ENCODE peak calls at places on chromosomes 16 and 17, in eight cellular contexts. One of them, this sample, is unnamed.

GRCh38 chr16:66441586-66442375 is 14.7 kb downstream of the BEAN1 start:
- DNase-seq in neural progenitor cell: no peak
- DNase-seq in left lung: no peak
- DNase-seq in dorsolateral prefrontal cortex: no peak
- DNase-seq in right lobe of liver: no peak
- DNase-seq in endodermal cell: peak; percentile 36
- DNase-seq in transverse colon: no peak
- DNase-seq in CD8-positive, alpha-beta memory T cell: no peak
- DNase-seq in this sample: no peak

GRCh38 chr17:2943971-2944370 is 119.4 kb downstream of the OR1D5 start:
- DNase-seq in dorsolateral prefrontal cortex: no peak
- DNase-seq in left lung: no peak
- DNase-seq in neural progenitor cell: no peak
- DNase-seq in right lobe of liver: no peak
- DNase-seq in CD8-positive, alpha-beta memory T cell: no peak
- DNase-seq in transverse colon: no peak
- DNase-seq in endodermal cell: peak; percentile 23
- DNase-seq in this sample: no peak

GRCh38 chr17:15287533-15288267 is 22.6 kb upstream of the PMP22 start:
- DNase-seq in endodermal cell: peak; percentile 8
- DNase-seq in left lung: no peak
- DNase-seq in right lobe of liver: no peak
- DNase-seq in neural progenitor cell: no peak
- DNase-seq in dorsolateral prefrontal cortex: no peak
- DNase-seq in transverse colon: no peak
- DNase-seq in CD8-positive, alpha-beta memory T cell: no peak
- DNase-seq in this sample: no peak

GRCh38 chr16:84732674-84733352 is 33.0 kb downstream of the USP10 start:
- DNase-seq in CD8-positive, alpha-beta memory T cell: no peak
- DNase-seq in endodermal cell: no peak
- DNase-seq in neural progenitor cell: no peak
- DNase-seq in right lobe of liver: no peak
- DNase-seq in dorsolateral prefrontal cortex: no peak
- DNase-seq in left lung: no peak
- DNase-seq in transverse colon: no peak
- DNase-seq in this sample: no peak

GRCh38 chr16:5722220-5722619 is 624.6 kb upstream of the EEF2KMT start:
- DNase-seq in left lung: no peak
- DNase-seq in dorsolateral prefrontal cortex: no peak
- DNase-seq in right lobe of liver: no peak
- DNase-seq in endodermal cell: no peak
- DNase-seq in CD8-positive, alpha-beta memory T cell: no peak
- DNase-seq in neural progenitor cell: no peak
- DNase-seq in transverse colon: no peak
- DNase-seq in this sample: no peak

GRCh38 chr16:14309906-14310305 is 238.8 kb downstream of the MRTFB start:
- DNase-seq in endodermal cell: peak; percentile 64
- DNase-seq in neural progenitor cell: no peak
- DNase-seq in CD8-positive, alpha-beta memory T cell: no peak
- DNase-seq in left lung: no peak
- DNase-seq in transverse colon: no peak
- DNase-seq in right lobe of liver: no peak
- DNase-seq in dorsolateral prefrontal cortex: no peak
- DNase-seq in this sample: no peak

GRCh38 chr16:61237804-61238485 is 798.3 kb downstream of the CDH8 start:
- DNase-seq in left lung: no peak
- DNase-seq in transverse colon: no peak
- DNase-seq in endodermal cell: no peak
- DNase-seq in dorsolateral prefrontal cortex: no peak
- DNase-seq in right lobe of liver: no peak
- DNase-seq in CD8-positive, alpha-beta memory T cell: no peak
- DNase-seq in neural progenitor cell: peak; percentile 37
- DNase-seq in this sample: no peak

GRCh38 chr16:69796285-69797118 is 34.4 kb downstream of the WWP2 start:
- DNase-seq in dorsolateral prefrontal cortex: no peak
- DNase-seq in left lung: no peak
- DNase-seq in transverse colon: peak; percentile 25
- DNase-seq in CD8-positive, alpha-beta memory T cell: no peak
- DNase-seq in right lobe of liver: no peak
- DNase-seq in neural progenitor cell: peak; percentile 80
- DNase-seq in endodermal cell: peak; percentile 70
- DNase-seq in this sample: peak; percentile 42

GRCh38 chr17:19414396-19415280 is 3.6 kb downstream of the RNF112 start:
- DNase-seq in left lung: no peak
- DNase-seq in endodermal cell: peak; percentile 53
- DNase-seq in transverse colon: no peak
- DNase-seq in dorsolateral prefrontal cortex: no peak
- DNase-seq in neural progenitor cell: no peak
- DNase-seq in right lobe of liver: no peak
- DNase-seq in CD8-positive, alpha-beta memory T cell: no peak
- DNase-seq in this sample: no peak

GRCh38 chr17:57612202-57613071 is 132.7 kb downstream of the CCDC182 start:
- DNase-seq in endodermal cell: peak; percentile 91
- DNase-seq in left lung: no peak
- DNase-seq in transverse colon: no peak
- DNase-seq in right lobe of liver: no peak
- DNase-seq in dorsolateral prefrontal cortex: peak; percentile 21
- DNase-seq in neural progenitor cell: peak; percentile 70
- DNase-seq in CD8-positive, alpha-beta memory T cell: peak; percentile 24
- DNase-seq in this sample: no peak

GRCh38 chr16:25868041-25868600 is 176.4 kb downstream of the HS3ST4 start:
- DNase-seq in dorsolateral prefrontal cortex: peak; percentile 49
- DNase-seq in neural progenitor cell: no peak
- DNase-seq in right lobe of liver: no peak
- DNase-seq in endodermal cell: no peak
- DNase-seq in transverse colon: no peak
- DNase-seq in CD8-positive, alpha-beta memory T cell: no peak
- DNase-seq in left lung: no peak
- DNase-seq in this sample: no peak

GRCh38 chr17:63946440-63947363 is 14.6 kb upstream of the CD79B start:
- DNase-seq in left lung: peak; percentile 84
- DNase-seq in endodermal cell: peak; percentile 90
- DNase-seq in CD8-positive, alpha-beta memory T cell: peak; percentile 46
- DNase-seq in neural progenitor cell: peak; percentile 78
- DNase-seq in right lobe of liver: peak; percentile 55
- DNase-seq in transverse colon: peak; percentile 54
- DNase-seq in dorsolateral prefrontal cortex: no peak
- DNase-seq in this sample: no peak

GRCh38 chr17:43349142-43349541 is 49.7 kb upstream of the ARL4D start:
- DNase-seq in neural progenitor cell: no peak
- DNase-seq in transverse colon: no peak
- DNase-seq in right lobe of liver: no peak
- DNase-seq in endodermal cell: peak; percentile 71
- DNase-seq in dorsolateral prefrontal cortex: no peak
- DNase-seq in CD8-positive, alpha-beta memory T cell: no peak
- DNase-seq in left lung: no peak
- DNase-seq in this sample: no peak

GRCh38 chr17:17183744-17184143 is 22.4 kb downstream of the PLD6 start:
- DNase-seq in dorsolateral prefrontal cortex: no peak
- DNase-seq in endodermal cell: no peak
- DNase-seq in transverse colon: no peak
- DNase-seq in right lobe of liver: no peak
- DNase-seq in left lung: no peak
- DNase-seq in neural progenitor cell: no peak
- DNase-seq in CD8-positive, alpha-beta memory T cell: no peak
- DNase-seq in this sample: no peak

GRCh38 chr17:35087731-35088646 is 24.5 kb upstream of the RFFL start:
- DNase-seq in CD8-positive, alpha-beta memory T cell: peak; percentile 12
- DNase-seq in right lobe of liver: peak; percentile 69
- DNase-seq in endodermal cell: peak; percentile 87
- DNase-seq in dorsolateral prefrontal cortex: peak; percentile 75
- DNase-seq in left lung: peak; percentile 90
- DNase-seq in neural progenitor cell: no peak
- DNase-seq in transverse colon: peak; percentile 72
- DNase-seq in this sample: no peak

GRCh38 chr17:76672270-76672851 is 28.8 kb upstream of the ST6GALNAC1 start:
- DNase-seq in transverse colon: peak; percentile 39
- DNase-seq in CD8-positive, alpha-beta memory T cell: no peak
- DNase-seq in left lung: no peak
- DNase-seq in dorsolateral prefrontal cortex: no peak
- DNase-seq in neural progenitor cell: no peak
- DNase-seq in endodermal cell: no peak
- DNase-seq in right lobe of liver: no peak
- DNase-seq in this sample: no peak

DNA sequence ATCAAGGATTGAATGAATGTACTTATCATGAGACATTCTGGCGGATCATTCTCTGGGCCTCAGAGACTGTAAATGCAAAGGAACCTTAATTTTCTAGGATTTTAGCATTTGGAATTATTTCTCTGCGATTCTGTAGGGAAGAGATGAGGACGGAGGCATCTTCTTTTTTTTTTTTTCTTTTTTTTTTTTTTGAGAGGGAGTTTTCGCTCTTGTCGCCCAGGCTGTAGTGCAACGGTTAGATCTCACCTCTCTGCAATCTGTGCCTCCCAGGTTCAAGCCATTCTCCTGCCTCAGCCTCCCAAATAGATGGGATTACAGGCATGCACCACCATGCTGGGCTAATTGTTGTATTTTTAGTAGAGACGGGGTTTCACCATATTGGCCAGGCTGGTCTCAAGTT is 2.1 kb downstream of the ITGAL start:
- DNase-seq in dorsolateral prefrontal cortex: no peak
- DNase-seq in right lobe of liver: no peak
- DNase-seq in left lung: no peak
- DNase-seq in transverse colon: no peak
- DNase-seq in neural progenitor cell: no peak
- DNase-seq in CD8-positive, alpha-beta memory T cell: no peak
- DNase-seq in endodermal cell: no peak
- DNase-seq in this sample: no peak
- H3K27ac ChIP-seq in dorsolateral prefrontal cortex: no peak overlapping the region
- H3K27ac ChIP-seq in right lobe of liver: no peak overlapping the region
- H3K27ac ChIP-seq in left lung: no peak overlapping the region
- H3K27ac ChIP-seq in transverse colon: no peak overlapping the region
- H3K27ac ChIP-seq in neural progenitor cell: no peak overlapping the region
- H3K27ac ChIP-seq in CD8-positive, alpha-beta memory T cell: peak overlapping the region; percentile 74
- H3K27ac ChIP-seq in endodermal cell: no peak overlapping the region
- H3K27ac ChIP-seq in this sample: no peak overlapping the region

GRCh38 chr17:47170710-47171109 is 18.4 kb downstream of the CDC27 start:
- DNase-seq in neural progenitor cell: no peak
- DNase-seq in right lobe of liver: no peak
- DNase-seq in CD8-positive, alpha-beta memory T cell: no peak
- DNase-seq in dorsolateral prefrontal cortex: no peak
- DNase-seq in endodermal cell: no peak
- DNase-seq in transverse colon: no peak
- DNase-seq in left lung: no peak
- DNase-seq in this sample: no peak
- H3K27ac ChIP-seq in neural progenitor cell: no peak overlapping the region
- H3K27ac ChIP-seq in right lobe of liver: no peak overlapping the region
- H3K27ac ChIP-seq in CD8-positive, alpha-beta memory T cell: no peak overlapping the region
- H3K27ac ChIP-seq in dorsolateral prefrontal cortex: no peak overlapping the region
- H3K27ac ChIP-seq in endodermal cell: no peak overlapping the region
- H3K27ac ChIP-seq in transverse colon: no peak overlapping the region
- H3K27ac ChIP-seq in left lung: no peak overlapping the region
- H3K27ac ChIP-seq in this sample: no peak overlapping the region

DNA sequence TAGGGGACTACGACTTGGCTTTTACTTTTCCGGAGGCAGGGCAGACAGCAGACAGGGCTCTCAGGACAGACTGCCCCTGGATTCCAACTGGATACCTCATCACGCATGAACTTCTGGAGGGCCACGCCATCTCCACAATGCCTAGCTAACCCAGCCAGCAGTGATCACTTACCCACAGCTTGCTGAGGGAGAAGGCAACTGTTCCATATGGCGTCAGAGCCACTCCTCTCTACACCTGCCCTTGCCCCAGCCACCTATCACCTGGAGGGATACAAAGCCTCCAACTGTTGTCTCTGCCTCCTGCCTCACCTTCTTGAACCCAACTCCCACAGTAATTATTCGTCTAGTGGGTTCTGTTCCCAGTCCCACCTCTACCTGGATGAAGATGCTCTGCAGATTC is 8.8 kb downstream of the MYO19 start:
- DNase-seq in CD8-positive, alpha-beta memory T cell: no peak
- DNase-seq in right lobe of liver: no peak
- DNase-seq in endodermal cell: no peak
- DNase-seq in transverse colon: no peak
- DNase-seq in neural progenitor cell: no peak
- DNase-seq in left lung: no peak
- DNase-seq in dorsolateral prefrontal cortex: no peak
- DNase-seq in this sample: no peak
- H3K27ac ChIP-seq in CD8-positive, alpha-beta memory T cell: no peak overlapping the region
- H3K27ac ChIP-seq in right lobe of liver: no peak overlapping the region
- H3K27ac ChIP-seq in endodermal cell: no peak overlapping the region
- H3K27ac ChIP-seq in transverse colon: no peak overlapping the region
- H3K27ac ChIP-seq in neural progenitor cell: no peak overlapping the region
- H3K27ac ChIP-seq in left lung: no peak overlapping the region
- H3K27ac ChIP-seq in dorsolateral prefrontal cortex: no peak overlapping the region
- H3K27ac ChIP-seq in this sample: no peak overlapping the region

GRCh38 chr16:3155181-3155580 is 20.4 kb downstream of the ZNF213 start:
- DNase-seq in transverse colon: no peak
- DNase-seq in endodermal cell: no peak
- DNase-seq in CD8-positive, alpha-beta memory T cell: no peak
- DNase-seq in neural progenitor cell: no peak
- DNase-seq in left lung: no peak
- DNase-seq in right lobe of liver: no peak
- DNase-seq in dorsolateral prefrontal cortex: no peak
- DNase-seq in this sample: no peak

GRCh38 chr16:3158498-3159314 is 23.9 kb downstream of the ZNF213 start:
- DNase-seq in dorsolateral prefrontal cortex: no peak
- DNase-seq in left lung: peak; percentile 94
- DNase-seq in right lobe of liver: peak; percentile 94
- DNase-seq in endodermal cell: peak; percentile 95
- DNase-seq in transverse colon: peak; percentile 95
- DNase-seq in neural progenitor cell: peak; percentile 83
- DNase-seq in CD8-positive, alpha-beta memory T cell: peak; percentile 92
- DNase-seq in this sample: no peak

GRCh38 chr16:3155972-3156371 is 21.1 kb downstream of the ZNF213 start:
- DNase-seq in right lobe of liver: no peak
- DNase-seq in CD8-positive, alpha-beta memory T cell: no peak
- DNase-seq in dorsolateral prefrontal cortex: no peak
- DNase-seq in left lung: no peak
- DNase-seq in transverse colon: no peak
- DNase-seq in neural progenitor cell: no peak
- DNase-seq in endodermal cell: no peak
- DNase-seq in this sample: no peak

GRCh38 chr16:3158014-3158497 is 23.2 kb downstream of the ZNF213 start:
- DNase-seq in left lung: no peak
- DNase-seq in dorsolateral prefrontal cortex: no peak
- DNase-seq in transverse colon: no peak
- DNase-seq in CD8-positive, alpha-beta memory T cell: no peak
- DNase-seq in endodermal cell: peak; percentile 82
- DNase-seq in right lobe of liver: no peak
- DNase-seq in neural progenitor cell: peak; percentile 62
- DNase-seq in this sample: no peak

DNA sequence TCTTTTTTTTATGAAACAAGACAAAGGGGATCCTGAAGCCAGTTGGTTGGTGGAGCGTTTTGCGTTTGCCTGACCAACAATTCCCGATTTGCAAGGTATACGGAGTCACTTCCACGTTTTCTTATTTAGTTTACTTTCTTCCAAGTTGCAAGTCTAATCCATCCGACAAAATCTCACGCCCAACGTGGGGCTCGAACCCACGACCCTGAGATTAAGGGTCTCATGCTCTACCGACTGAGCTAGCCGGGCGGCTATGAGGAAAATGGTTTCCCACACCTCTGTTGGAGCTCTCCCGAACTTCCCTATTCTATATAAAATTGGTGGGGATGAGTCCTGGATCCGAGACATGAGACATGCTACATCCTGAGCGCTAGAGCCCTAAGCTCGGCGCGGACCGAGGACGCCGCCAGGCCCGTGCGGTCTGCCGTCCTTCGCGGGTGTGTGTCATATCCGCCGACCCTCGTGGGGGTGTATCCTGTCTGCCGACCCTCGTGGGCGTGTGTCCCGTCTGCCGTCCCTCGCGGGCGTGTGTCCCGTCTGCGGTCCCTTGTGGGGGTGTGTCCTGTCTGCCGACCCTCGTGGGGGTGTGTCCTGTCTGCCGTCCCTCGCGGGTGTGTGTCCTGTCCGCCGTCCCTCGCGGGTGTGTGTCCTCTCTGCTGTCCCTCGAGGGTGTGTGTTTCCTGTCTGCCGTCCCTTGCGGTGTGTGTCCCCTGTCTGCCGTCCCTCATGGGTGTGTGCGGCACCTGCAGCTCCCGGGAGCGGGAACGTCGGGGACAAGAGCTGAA is 22.6 kb downstream of the ZNF213 start:
- DNase-seq in CD8-positive, alpha-beta memory T cell: peak; percentile 75
- DNase-seq in endodermal cell: peak; percentile 96
- DNase-seq in right lobe of liver: peak; percentile 50
- DNase-seq in dorsolateral prefrontal cortex: no peak
- DNase-seq in transverse colon: peak; percentile 77
- DNase-seq in neural progenitor cell: peak; percentile 78
- DNase-seq in left lung: peak; percentile 84
- DNase-seq in this sample: peak; percentile 89
- H3K27ac ChIP-seq in CD8-positive, alpha-beta memory T cell: peak overlapping the region; percentile 73
- H3K27ac ChIP-seq in endodermal cell: no peak overlapping the region
- H3K27ac ChIP-seq in right lobe of liver: peak overlapping the region; percentile 95
- H3K27ac ChIP-seq in dorsolateral prefrontal cortex: no peak overlapping the region
- H3K27ac ChIP-seq in transverse colon: peak overlapping the region; percentile 93
- H3K27ac ChIP-seq in neural progenitor cell: no peak overlapping the region
- H3K27ac ChIP-seq in left lung: peak overlapping the region; percentile 83
- H3K27ac ChIP-seq in this sample: peak overlapping the region; percentile 31

This sample was measured in AG04450.